ENCODE peak calls at places on chromosome 12, in ten cellular contexts. One of them, this sample, is unnamed.

GRCh38 chr12:76236640-76237039 is 111.6 kb downstream of the BBS10 start:
- DNase-seq in SK-N-SH: no peak
- DNase-seq in neural progenitor cell: no peak
- DNase-seq in body of pancreas: no peak
- DNase-seq in foreskin fibroblast: no peak
- DNase-seq in breast epithelium: no peak
- DNase-seq in mucosa of descending colon: no peak
- DNase-seq in stomach: no peak
- DNase-seq in CD14-positive monocyte: no peak
- DNase-seq in AG09309: no peak
- DNase-seq in this sample: no peak

GRCh38 chr12:24599737-24600136 is 349.2 kb downstream of the BCAT1 start:
- DNase-seq in SK-N-SH: no peak
- DNase-seq in neural progenitor cell: no peak
- DNase-seq in body of pancreas: no peak
- DNase-seq in foreskin fibroblast: no peak
- DNase-seq in breast epithelium: no peak
- DNase-seq in mucosa of descending colon: no peak
- DNase-seq in stomach: no peak
- DNase-seq in CD14-positive monocyte: no peak
- DNase-seq in AG09309: no peak
- DNase-seq in this sample: no peak

GRCh38 chr12:71585218-71585617 is 78.4 kb downstream of the ZFC3H1 start:
- DNase-seq in SK-N-SH: no peak
- DNase-seq in neural progenitor cell: no peak
- DNase-seq in body of pancreas: no peak
- DNase-seq in foreskin fibroblast: no peak
- DNase-seq in breast epithelium: no peak
- DNase-seq in mucosa of descending colon: no peak
- DNase-seq in stomach: no peak
- DNase-seq in CD14-positive monocyte: no peak
- DNase-seq in AG09309: no peak
- DNase-seq in this sample: no peak

GRCh38 chr12:76080017-76080728 is 4.3 kb downstream of the NAP1L1 start:
- DNase-seq in SK-N-SH: no peak
- DNase-seq in neural progenitor cell: no peak
- DNase-seq in body of pancreas: no peak
- DNase-seq in foreskin fibroblast: no peak
- DNase-seq in breast epithelium: no peak
- DNase-seq in mucosa of descending colon: no peak
- DNase-seq in stomach: no peak
- DNase-seq in CD14-positive monocyte: no peak
- DNase-seq in AG09309: no peak
- DNase-seq in this sample: no peak

GRCh38 chr12:121465921-121466799 is 66.2 kb downstream of the RNF34 start:
- DNase-seq in SK-N-SH: peak; percentile 75
- DNase-seq in neural progenitor cell: peak; percentile 49
- DNase-seq in body of pancreas: peak; percentile 27
- DNase-seq in foreskin fibroblast: no peak
- DNase-seq in breast epithelium: no peak
- DNase-seq in mucosa of descending colon: peak; percentile 67
- DNase-seq in stomach: peak; percentile 29
- DNase-seq in CD14-positive monocyte: no peak
- DNase-seq in AG09309: no peak
- DNase-seq in this sample: no peak

GRCh38 chr12:41460906-41461305 is 272.8 kb downstream of the PDZRN4 start:
- DNase-seq in SK-N-SH: no peak
- DNase-seq in neural progenitor cell: no peak
- DNase-seq in body of pancreas: no peak
- DNase-seq in foreskin fibroblast: no peak
- DNase-seq in breast epithelium: no peak
- DNase-seq in mucosa of descending colon: no peak
- DNase-seq in stomach: no peak
- DNase-seq in CD14-positive monocyte: no peak
- DNase-seq in AG09309: no peak
- DNase-seq in this sample: no peak

GRCh38 chr12:56530390-56531055 is 8.9 kb downstream of the RBMS2 start:
- DNase-seq in SK-N-SH: no peak
- DNase-seq in neural progenitor cell: no peak
- DNase-seq in body of pancreas: no peak
- DNase-seq in foreskin fibroblast: no peak
- DNase-seq in breast epithelium: no peak
- DNase-seq in mucosa of descending colon: no peak
- DNase-seq in stomach: no peak
- DNase-seq in CD14-positive monocyte: no peak
- DNase-seq in AG09309: no peak
- DNase-seq in this sample: no peak

GRCh38 chr12:106753526-106753925 is 21.0 kb upstream of the RIC8B start:
- DNase-seq in SK-N-SH: no peak
- DNase-seq in neural progenitor cell: no peak
- DNase-seq in body of pancreas: no peak
- DNase-seq in foreskin fibroblast: no peak
- DNase-seq in breast epithelium: no peak
- DNase-seq in mucosa of descending colon: peak; percentile 63
- DNase-seq in stomach: peak; percentile 31
- DNase-seq in CD14-positive monocyte: no peak
- DNase-seq in AG09309: no peak
- DNase-seq in this sample: no peak

DNA sequence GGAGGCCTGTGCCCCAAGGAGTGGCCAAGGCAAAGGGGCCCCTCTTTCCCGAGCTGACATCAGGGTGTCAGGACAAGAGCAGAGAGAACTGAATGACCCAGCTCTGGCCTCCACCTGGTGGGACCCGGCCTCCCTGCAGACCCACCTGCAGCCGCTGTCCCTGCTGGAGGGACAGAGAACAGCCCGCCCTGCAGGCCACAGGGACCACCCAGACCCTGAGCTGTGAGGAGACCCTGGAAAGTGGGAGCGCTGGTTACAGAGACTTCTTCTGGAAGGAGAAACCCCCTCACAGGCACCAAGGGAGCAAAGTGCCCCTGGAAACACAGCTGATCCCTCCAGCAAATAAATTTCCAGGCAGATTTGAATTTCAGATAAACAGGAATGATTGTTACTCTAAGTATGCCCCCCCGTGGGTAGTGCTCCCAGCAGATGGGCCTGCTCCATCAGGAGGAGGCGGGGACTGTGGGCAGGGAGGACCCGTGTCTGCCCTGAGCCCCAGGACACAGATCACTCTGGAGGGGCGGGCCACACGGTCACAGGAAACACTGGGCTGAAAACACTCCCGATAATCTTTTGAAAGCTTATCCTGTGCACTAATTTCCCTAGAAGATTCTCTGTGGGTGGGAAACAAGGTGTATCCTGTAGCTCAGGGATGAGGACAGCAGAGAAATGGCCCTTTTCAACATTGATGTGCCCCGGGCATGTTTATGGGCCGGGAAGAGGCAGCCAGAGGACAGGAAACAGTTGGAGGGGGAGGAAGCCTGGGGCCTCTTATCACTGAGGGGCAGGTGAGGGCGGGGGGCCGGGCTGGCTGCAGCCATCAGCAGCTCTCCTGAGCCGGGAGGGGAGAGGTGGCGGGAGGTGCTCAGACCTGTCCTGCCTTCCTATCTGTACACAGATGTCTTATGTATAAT is 276.0 kb downstream of the ADGRD1 start:
- DNase-seq in SK-N-SH: peak; percentile 92
- DNase-seq in neural progenitor cell: peak; percentile 56
- DNase-seq in body of pancreas: no peak
- DNase-seq in foreskin fibroblast: no peak
- DNase-seq in breast epithelium: peak; percentile 20
- DNase-seq in mucosa of descending colon: no peak
- DNase-seq in stomach: no peak
- DNase-seq in CD14-positive monocyte: no peak
- DNase-seq in AG09309: no peak
- DNase-seq in this sample: no peak
- TF ChIP-seq CTCF in SK-N-SH: no peak
- TF ChIP-seq CTCF in neural progenitor cell: peak; percentile 28
- TF ChIP-seq CTCF in body of pancreas: no peak
- TF ChIP-seq CTCF in foreskin fibroblast: no peak
- TF ChIP-seq CTCF in breast epithelium: no peak
- TF ChIP-seq CTCF in mucosa of descending colon: no peak
- TF ChIP-seq CTCF in stomach: no peak
- TF ChIP-seq CTCF in CD14-positive monocyte: no peak
- TF ChIP-seq CTCF in AG09309: no peak
- TF ChIP-seq CTCF in this sample: no peak

GRCh38 chr12:90015228-90015627 is 306.6 kb upstream of the ATP2B1 start:
- DNase-seq in SK-N-SH: no peak
- DNase-seq in neural progenitor cell: no peak
- DNase-seq in body of pancreas: no peak
- DNase-seq in foreskin fibroblast: no peak
- DNase-seq in breast epithelium: no peak
- DNase-seq in mucosa of descending colon: no peak
- DNase-seq in stomach: no peak
- DNase-seq in CD14-positive monocyte: no peak
- DNase-seq in AG09309: no peak
- DNase-seq in this sample: no peak

GRCh38 chr12:90010089-90010488 is 301.5 kb upstream of the ATP2B1 start:
- DNase-seq in SK-N-SH: no peak
- DNase-seq in neural progenitor cell: peak; percentile 43
- DNase-seq in body of pancreas: no peak
- DNase-seq in foreskin fibroblast: no peak
- DNase-seq in breast epithelium: no peak
- DNase-seq in mucosa of descending colon: no peak
- DNase-seq in stomach: no peak
- DNase-seq in CD14-positive monocyte: no peak
- DNase-seq in AG09309: no peak
- DNase-seq in this sample: no peak

GRCh38 chr12:90008277-90008676 is 299.6 kb upstream of the ATP2B1 start:
- DNase-seq in SK-N-SH: no peak
- DNase-seq in neural progenitor cell: no peak
- DNase-seq in body of pancreas: no peak
- DNase-seq in foreskin fibroblast: no peak
- DNase-seq in breast epithelium: no peak
- DNase-seq in mucosa of descending colon: no peak
- DNase-seq in stomach: no peak
- DNase-seq in CD14-positive monocyte: no peak
- DNase-seq in AG09309: no peak
- DNase-seq in this sample: no peak

GRCh38 chr12:90017316-90017715 is 308.7 kb upstream of the ATP2B1 start:
- DNase-seq in SK-N-SH: no peak
- DNase-seq in neural progenitor cell: no peak
- DNase-seq in body of pancreas: no peak
- DNase-seq in foreskin fibroblast: no peak
- DNase-seq in breast epithelium: no peak
- DNase-seq in mucosa of descending colon: no peak
- DNase-seq in stomach: no peak
- DNase-seq in CD14-positive monocyte: no peak
- DNase-seq in AG09309: no peak
- DNase-seq in this sample: no peak

DNA sequence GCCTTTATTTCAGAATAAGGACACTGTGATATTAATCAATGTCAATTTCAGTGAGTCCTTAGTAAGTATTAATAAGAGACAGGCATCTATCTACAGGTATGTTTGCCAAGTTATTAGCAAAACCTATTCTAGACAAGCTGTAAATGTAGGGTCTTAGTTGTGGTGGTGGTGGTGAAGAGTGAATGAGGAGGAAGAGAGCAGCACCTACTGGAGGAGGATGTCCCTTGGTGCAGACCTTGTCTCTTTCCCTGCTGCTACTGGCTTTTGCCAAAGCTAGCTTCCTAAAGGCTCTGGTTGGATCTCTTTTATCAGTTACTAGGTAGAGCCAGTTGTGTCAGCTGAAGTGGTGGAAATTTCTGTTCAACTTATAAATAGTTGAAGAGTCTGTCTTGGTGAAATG is 304.8 kb upstream of the ATP2B1 start:
- DNase-seq in SK-N-SH: no peak
- DNase-seq in neural progenitor cell: peak; percentile 38
- DNase-seq in body of pancreas: no peak
- DNase-seq in foreskin fibroblast: no peak
- DNase-seq in breast epithelium: no peak
- DNase-seq in mucosa of descending colon: no peak
- DNase-seq in stomach: no peak
- DNase-seq in CD14-positive monocyte: no peak
- DNase-seq in AG09309: no peak
- DNase-seq in this sample: no peak
- TF ChIP-seq CTCF in SK-N-SH: no peak
- TF ChIP-seq CTCF in neural progenitor cell: peak; percentile 44
- TF ChIP-seq CTCF in body of pancreas: no peak
- TF ChIP-seq CTCF in foreskin fibroblast: peak; percentile 20
- TF ChIP-seq CTCF in breast epithelium: no peak
- TF ChIP-seq CTCF in mucosa of descending colon: no peak
- TF ChIP-seq CTCF in stomach: no peak
- TF ChIP-seq CTCF in CD14-positive monocyte: no peak
- TF ChIP-seq CTCF in AG09309: peak; percentile 40
- TF ChIP-seq CTCF in this sample: peak; percentile 27

DNA sequence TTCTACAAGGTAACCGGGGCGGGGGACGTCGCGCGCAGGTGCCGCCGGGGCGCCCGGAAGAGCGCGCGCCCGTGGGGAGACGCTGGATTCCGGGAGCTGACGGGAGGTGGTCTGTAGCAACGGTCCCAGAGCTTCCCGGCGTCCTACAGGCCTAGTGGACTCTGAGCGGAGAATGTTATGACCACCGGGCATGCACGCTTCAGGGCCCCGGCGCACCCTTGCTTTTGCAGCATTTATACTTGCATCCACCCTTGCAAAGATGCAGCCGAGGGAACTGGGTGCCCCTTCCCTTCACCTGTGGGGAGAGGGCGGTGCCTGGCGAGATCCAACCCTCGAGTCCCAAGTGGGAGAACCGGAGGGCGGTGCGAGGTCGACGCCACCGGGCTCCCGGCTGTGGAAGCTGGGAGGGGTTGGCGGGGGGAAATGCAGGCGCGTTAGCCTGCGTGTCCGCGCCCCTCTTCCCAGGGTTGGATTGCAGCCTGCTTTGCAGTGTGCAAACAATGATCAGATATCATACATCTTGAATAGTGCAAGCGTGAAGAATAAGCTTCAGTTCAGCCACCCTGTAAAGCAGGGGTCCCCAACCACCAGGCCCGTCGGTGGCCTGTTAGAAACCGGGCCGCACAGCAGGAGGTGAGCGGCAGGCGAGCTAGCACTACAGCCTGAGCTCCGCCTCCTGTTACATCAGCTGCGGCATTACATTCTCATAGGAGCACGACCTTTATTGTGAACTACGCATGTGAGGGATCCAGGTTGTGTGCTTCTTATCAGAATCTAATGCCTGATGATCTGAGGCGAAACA is 576 bp downstream of the ERP29 start:
- DNase-seq in SK-N-SH: peak; percentile 58
- DNase-seq in neural progenitor cell: peak; percentile 87
- DNase-seq in body of pancreas: peak; percentile 83
- DNase-seq in foreskin fibroblast: peak; percentile 72
- DNase-seq in breast epithelium: peak; percentile 45
- DNase-seq in mucosa of descending colon: peak; percentile 85
- DNase-seq in stomach: peak; percentile 73
- DNase-seq in CD14-positive monocyte: no peak
- DNase-seq in AG09309: peak; percentile 39
- DNase-seq in this sample: peak; percentile 35
- TF ChIP-seq CTCF in SK-N-SH: no peak
- TF ChIP-seq CTCF in neural progenitor cell: no peak
- TF ChIP-seq CTCF in body of pancreas: no peak
- TF ChIP-seq CTCF in foreskin fibroblast: no peak
- TF ChIP-seq CTCF in breast epithelium: no peak
- TF ChIP-seq CTCF in mucosa of descending colon: no peak
- TF ChIP-seq CTCF in stomach: no peak
- TF ChIP-seq CTCF in CD14-positive monocyte: peak; percentile 23
- TF ChIP-seq CTCF in AG09309: no peak
- TF ChIP-seq CTCF in this sample: no peak

GRCh38 chr12:126704609-126705008 is 1562.4 kb upstream of the TMEM132C start:
- DNase-seq in SK-N-SH: no peak
- DNase-seq in neural progenitor cell: no peak
- DNase-seq in body of pancreas: no peak
- DNase-seq in foreskin fibroblast: no peak
- DNase-seq in breast epithelium: no peak
- DNase-seq in mucosa of descending colon: no peak
- DNase-seq in stomach: no peak
- DNase-seq in CD14-positive monocyte: no peak
- DNase-seq in AG09309: no peak
- DNase-seq in this sample: no peak

GRCh38 chr12:126706300-126706699 is 1560.7 kb upstream of the TMEM132C start:
- DNase-seq in SK-N-SH: no peak
- DNase-seq in neural progenitor cell: peak; percentile 28
- DNase-seq in body of pancreas: no peak
- DNase-seq in foreskin fibroblast: no peak
- DNase-seq in breast epithelium: no peak
- DNase-seq in mucosa of descending colon: no peak
- DNase-seq in stomach: no peak
- DNase-seq in CD14-positive monocyte: no peak
- DNase-seq in AG09309: no peak
- DNase-seq in this sample: no peak

GRCh38 chr12:126708492-126708896 is 1558.5 kb upstream of the TMEM132C start:
- DNase-seq in SK-N-SH: peak; percentile 24
- DNase-seq in neural progenitor cell: no peak
- DNase-seq in body of pancreas: no peak
- DNase-seq in foreskin fibroblast: peak; percentile 3
- DNase-seq in breast epithelium: no peak
- DNase-seq in mucosa of descending colon: no peak
- DNase-seq in stomach: no peak
- DNase-seq in CD14-positive monocyte: no peak
- DNase-seq in AG09309: peak; percentile 76
- DNase-seq in this sample: peak; percentile 50
- TF ChIP-seq CTCF in SK-N-SH: no peak
- TF ChIP-seq CTCF in neural progenitor cell: no peak
- TF ChIP-seq CTCF in body of pancreas: no peak
- TF ChIP-seq CTCF in foreskin fibroblast: no peak
- TF ChIP-seq CTCF in breast epithelium: no peak
- TF ChIP-seq CTCF in mucosa of descending colon: no peak
- TF ChIP-seq CTCF in stomach: no peak
- TF ChIP-seq CTCF in CD14-positive monocyte: no peak
- TF ChIP-seq CTCF in AG09309: no peak
- TF ChIP-seq CTCF in this sample: no peak

This sample was measured in HFF-Myc.